ENCODE peak calls at places on chromosomes 12 and 14, in five cellular contexts. One of them, this sample, is unnamed. For H3K4me1, the result is how much of the 10 kb centered on the place peaks cover.

GRCh38 chr12:67074072-67074471 is 195.1 kb upstream of the CAND1 start:
- DNase-seq in CD8-positive, alpha-beta T cell: no peak
- DNase-seq in stomach: no peak
- DNase-seq in adipocyte: no peak
- DNase-seq in neural progenitor cell: no peak
- DNase-seq in this sample: no peak

GRCh38 chr12:113955109-113955970 is 10.8 kb downstream of the RBM19 start:
- DNase-seq in CD8-positive, alpha-beta T cell: no peak
- DNase-seq in stomach: peak
- DNase-seq in adipocyte: peak
- DNase-seq in neural progenitor cell: peak
- DNase-seq in this sample: no peak

GRCh38 chr14:74660167-74660566 is 48.1 kb upstream of the LTBP2 start:
- DNase-seq in CD8-positive, alpha-beta T cell: no peak
- DNase-seq in stomach: no peak
- DNase-seq in adipocyte: no peak
- DNase-seq in neural progenitor cell: no peak
- DNase-seq in this sample: no peak

GRCh38 chr12:65495233-65495632 is 216.8 kb downstream of the MSRB3 start:
- DNase-seq in CD8-positive, alpha-beta T cell: no peak
- DNase-seq in stomach: no peak
- DNase-seq in adipocyte: peak
- DNase-seq in neural progenitor cell: no peak
- DNase-seq in this sample: no peak

GRCh38 chr12:632102-632696 is 31.0 kb downstream of the NINJ2 start:
- DNase-seq in CD8-positive, alpha-beta T cell: no peak
- DNase-seq in stomach: peak
- DNase-seq in adipocyte: peak
- DNase-seq in neural progenitor cell: peak
- DNase-seq in this sample: no peak

GRCh38 chr12:96770239-96770780 is 136.7 kb upstream of the NEDD1 start:
- DNase-seq in CD8-positive, alpha-beta T cell: no peak
- DNase-seq in stomach: no peak
- DNase-seq in adipocyte: no peak
- DNase-seq in neural progenitor cell: no peak
- DNase-seq in this sample: no peak

GRCh38 chr14:44767646-44768173 is 194.0 kb downstream of the KLHL28 start:
- DNase-seq in CD8-positive, alpha-beta T cell: no peak
- DNase-seq in stomach: no peak
- DNase-seq in adipocyte: no peak
- DNase-seq in neural progenitor cell: no peak
- DNase-seq in this sample: no peak

GRCh38 chr14:59356298-59356697 is 108.9 kb downstream of the GPR135 start:
- DNase-seq in CD8-positive, alpha-beta T cell: no peak
- DNase-seq in stomach: no peak
- DNase-seq in adipocyte: no peak
- DNase-seq in neural progenitor cell: no peak
- DNase-seq in this sample: no peak

GRCh38 chr14:75566321-75566720 is 12.1 kb upstream of the FLVCR2 start:
- DNase-seq in CD8-positive, alpha-beta T cell: peak
- DNase-seq in stomach: no peak
- DNase-seq in adipocyte: no peak
- DNase-seq in neural progenitor cell: no peak
- DNase-seq in this sample: no peak

GRCh38 chr12:105212431-105212830 is 23.5 kb downstream of the APPL2 start:
- DNase-seq in CD8-positive, alpha-beta T cell: no peak
- DNase-seq in stomach: no peak
- DNase-seq in adipocyte: peak
- DNase-seq in neural progenitor cell: no peak
- DNase-seq in this sample: no peak

GRCh38 chr12:123935956-123936355 is 36.7 kb downstream of the CCDC92 start:
- DNase-seq in CD8-positive, alpha-beta T cell: no peak
- DNase-seq in stomach: no peak
- DNase-seq in adipocyte: no peak
- DNase-seq in neural progenitor cell: no peak
- DNase-seq in this sample: no peak

GRCh38 chr12:114770323-114770722 is 86.3 kb upstream of the TBX3 start:
- DNase-seq in CD8-positive, alpha-beta T cell: no peak
- DNase-seq in stomach: no peak
- DNase-seq in adipocyte: no peak
- DNase-seq in neural progenitor cell: no peak
- DNase-seq in this sample: no peak

GRCh38 chr14:56487090-56487667 is 92.4 kb upstream of the TMEM260 start:
- DNase-seq in CD8-positive, alpha-beta T cell: no peak
- DNase-seq in stomach: no peak
- DNase-seq in adipocyte: peak
- DNase-seq in neural progenitor cell: peak
- DNase-seq in this sample: no peak

GRCh38 chr12:58530421-58531067 is 389.8 kb downstream of the LRIG3 start:
- DNase-seq in CD8-positive, alpha-beta T cell: no peak
- DNase-seq in stomach: no peak
- DNase-seq in adipocyte: peak
- DNase-seq in neural progenitor cell: no peak
- DNase-seq in this sample: no peak

GRCh38 chr14:77270361-77271112 is 469 bp downstream of the NGB start:
- DNase-seq in CD8-positive, alpha-beta T cell: no peak
- DNase-seq in stomach: no peak
- DNase-seq in adipocyte: no peak
- DNase-seq in neural progenitor cell: peak
- DNase-seq in this sample: no peak

GRCh38 chr12:74896186-74896585 is 313.5 kb downstream of the KCNC2 start:
- DNase-seq in CD8-positive, alpha-beta T cell: no peak
- DNase-seq in stomach: no peak
- DNase-seq in adipocyte: no peak
- DNase-seq in neural progenitor cell: no peak
- DNase-seq in this sample: no peak

GRCh38 chr12:75011120-75011519 is 198.5 kb downstream of the KCNC2 start:
- DNase-seq in CD8-positive, alpha-beta T cell: no peak
- DNase-seq in stomach: no peak
- DNase-seq in adipocyte: peak
- DNase-seq in neural progenitor cell: no peak
- DNase-seq in this sample: no peak

GRCh38 chr12:107526555-107527180 is 158.9 kb upstream of the PWP1 start:
- DNase-seq in CD8-positive, alpha-beta T cell: no peak
- DNase-seq in stomach: no peak
- DNase-seq in adipocyte: no peak
- DNase-seq in neural progenitor cell: no peak
- DNase-seq in this sample: no peak

GRCh38 chr12:117052386-117053049 is 46.7 kb downstream of the TESC start:
- DNase-seq in CD8-positive, alpha-beta T cell: no peak
- DNase-seq in stomach: no peak
- DNase-seq in adipocyte: no peak
- DNase-seq in neural progenitor cell: peak
- DNase-seq in this sample: no peak

GRCh38 chr14:58085877-58086276 is 66.1 kb downstream of the ARMH4 start:
- DNase-seq in CD8-positive, alpha-beta T cell: no peak
- DNase-seq in stomach: no peak
- DNase-seq in adipocyte: no peak
- DNase-seq in neural progenitor cell: no peak
- DNase-seq in this sample: no peak

GRCh38 chr12:125544979-125545378 is 479.7 kb downstream of the AACS start:
- DNase-seq in CD8-positive, alpha-beta T cell: no peak
- DNase-seq in stomach: no peak
- DNase-seq in adipocyte: no peak
- DNase-seq in neural progenitor cell: no peak
- DNase-seq in this sample: no peak

GRCh38 chr12:53601296-53601847 is 24.8 kb downstream of the ATF7 start:
- DNase-seq in CD8-positive, alpha-beta T cell: no peak
- DNase-seq in stomach: no peak
- DNase-seq in adipocyte: no peak
- DNase-seq in neural progenitor cell: no peak
- DNase-seq in this sample: no peak

GRCh38 chr12:104877107-104877705 is 80.9 kb downstream of the SLC41A2 start:
- DNase-seq in CD8-positive, alpha-beta T cell: peak
- DNase-seq in stomach: peak
- DNase-seq in adipocyte: peak
- DNase-seq in neural progenitor cell: peak
- DNase-seq in this sample: no peak

GRCh38 chr12:15540469-15540872 is 218.2 kb downstream of the PTPRO start:
- DNase-seq in CD8-positive, alpha-beta T cell: no peak
- DNase-seq in stomach: no peak
- DNase-seq in adipocyte: peak
- DNase-seq in neural progenitor cell: no peak
- DNase-seq in this sample: no peak

GRCh38 chr12:32499048-32499447 is 99.7 kb downstream of the FGD4 start:
- DNase-seq in CD8-positive, alpha-beta T cell: no peak
- DNase-seq in stomach: peak
- DNase-seq in adipocyte: no peak
- DNase-seq in neural progenitor cell: no peak
- DNase-seq in this sample: no peak

GRCh38 chr12:48739618-48740269 is 23.2 kb upstream of the CCNT1 start:
- DNase-seq in CD8-positive, alpha-beta T cell: no peak
- DNase-seq in stomach: no peak
- DNase-seq in adipocyte: no peak
- DNase-seq in neural progenitor cell: no peak
- DNase-seq in this sample: no peak

DNA sequence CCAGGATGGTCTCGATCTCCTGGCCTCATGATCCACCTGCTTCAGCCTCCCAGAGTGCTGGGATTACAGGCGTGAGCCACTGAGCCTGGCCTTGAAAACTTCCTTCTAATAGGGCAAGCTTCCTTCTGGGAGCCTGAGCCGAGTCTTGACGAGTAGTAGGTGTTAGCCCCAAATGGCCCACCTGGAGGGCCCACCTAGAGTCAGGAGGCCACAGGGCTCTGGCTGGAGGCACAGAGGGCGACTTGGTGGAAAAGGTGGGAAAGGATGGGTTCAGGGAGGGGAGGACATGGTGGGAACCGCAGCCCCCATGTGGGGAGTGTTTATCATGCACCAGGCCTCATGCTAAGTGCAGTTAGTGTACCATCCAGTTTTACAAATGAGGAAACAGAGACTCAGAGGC is 3.0 kb upstream of the LRP1-AS start:
- DNase-seq in CD8-positive, alpha-beta T cell: no peak
- DNase-seq in stomach: no peak
- DNase-seq in adipocyte: no peak
- DNase-seq in neural progenitor cell: no peak
- DNase-seq in this sample: no peak
- H3K4me1 ChIP-seq in CD8-positive, alpha-beta T cell: under half
- H3K4me1 ChIP-seq in stomach: half or more
- H3K4me1 ChIP-seq in adipocyte: half or more
- H3K4me1 ChIP-seq in neural progenitor cell: under half
- H3K4me1 ChIP-seq in this sample: half or more

GRCh38 chr14:100660498-100661339 is 66.0 kb upstream of the DLK1 start:
- DNase-seq in CD8-positive, alpha-beta T cell: no peak
- DNase-seq in stomach: no peak
- DNase-seq in adipocyte: no peak
- DNase-seq in neural progenitor cell: no peak
- DNase-seq in this sample: no peak

GRCh38 chr14:100657780-100658513 is 68.7 kb upstream of the DLK1 start:
- DNase-seq in CD8-positive, alpha-beta T cell: no peak
- DNase-seq in stomach: no peak
- DNase-seq in adipocyte: no peak
- DNase-seq in neural progenitor cell: no peak
- DNase-seq in this sample: no peak

GRCh38 chr14:100659345-100660001 is 67.2 kb upstream of the DLK1 start:
- DNase-seq in CD8-positive, alpha-beta T cell: no peak
- DNase-seq in stomach: no peak
- DNase-seq in adipocyte: no peak
- DNase-seq in neural progenitor cell: no peak
- DNase-seq in this sample: no peak

GRCh38 chr14:100656996-100657395 is 69.7 kb upstream of the DLK1 start:
- DNase-seq in CD8-positive, alpha-beta T cell: no peak
- DNase-seq in stomach: no peak
- DNase-seq in adipocyte: no peak
- DNase-seq in neural progenitor cell: no peak
- DNase-seq in this sample: no peak

GRCh38 chr14:100658514-100658886 is 68.2 kb upstream of the DLK1 start:
- DNase-seq in CD8-positive, alpha-beta T cell: no peak
- DNase-seq in stomach: no peak
- DNase-seq in adipocyte: no peak
- DNase-seq in neural progenitor cell: peak
- DNase-seq in this sample: no peak
- H3K4me1 ChIP-seq in CD8-positive, alpha-beta T cell: under half
- H3K4me1 ChIP-seq in stomach: under half
- H3K4me1 ChIP-seq in adipocyte: under half
- H3K4me1 ChIP-seq in neural progenitor cell: under half
- H3K4me1 ChIP-seq in this sample: under half

GRCh38 chr12:52241205-52241842 is 8.3 kb downstream of the KRT7 start:
- DNase-seq in CD8-positive, alpha-beta T cell: no peak
- DNase-seq in stomach: no peak
- DNase-seq in adipocyte: no peak
- DNase-seq in neural progenitor cell: no peak
- DNase-seq in this sample: no peak

GRCh38 chr12:52243774-52244614 is 11.0 kb downstream of the KRT7 start:
- DNase-seq in CD8-positive, alpha-beta T cell: peak
- DNase-seq in stomach: peak
- DNase-seq in adipocyte: peak
- DNase-seq in neural progenitor cell: no peak
- DNase-seq in this sample: peak

GRCh38 chr12:52244615-52244994 is 11.6 kb downstream of the KRT7 start:
- DNase-seq in CD8-positive, alpha-beta T cell: no peak
- DNase-seq in stomach: no peak
- DNase-seq in adipocyte: peak
- DNase-seq in neural progenitor cell: no peak
- DNase-seq in this sample: no peak

GRCh38 chr12:52242442-52243263 is 9.6 kb downstream of the KRT7 start:
- DNase-seq in CD8-positive, alpha-beta T cell: no peak
- DNase-seq in stomach: no peak
- DNase-seq in adipocyte: no peak
- DNase-seq in neural progenitor cell: no peak
- DNase-seq in this sample: no peak

DNA sequence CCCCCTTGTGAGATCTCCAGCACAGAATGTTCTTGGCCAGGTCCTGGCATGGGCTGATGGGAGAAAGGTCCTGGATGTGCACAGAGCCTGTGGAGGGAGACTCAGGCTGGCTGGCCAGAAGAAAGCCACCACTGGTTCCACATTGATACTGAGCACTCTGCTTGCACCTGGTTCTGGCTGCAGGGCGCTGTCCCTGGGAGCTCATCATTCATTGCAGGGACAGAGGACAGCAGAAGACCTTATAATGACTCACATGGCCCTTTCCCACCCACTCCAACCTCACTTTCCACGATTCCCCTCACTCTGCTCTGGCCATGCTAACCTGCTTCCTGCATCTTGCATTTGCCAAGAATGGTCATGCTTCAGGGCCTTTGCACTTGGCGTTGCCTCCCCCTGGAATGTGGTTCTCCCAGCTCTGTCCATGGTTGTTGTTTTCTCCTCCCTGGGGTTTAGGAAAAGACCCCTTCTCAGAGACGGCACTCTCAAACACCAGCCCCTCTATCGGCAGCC is 10.3 kb downstream of the KRT7 start:
- DNase-seq in CD8-positive, alpha-beta T cell: no peak
- DNase-seq in stomach: no peak
- DNase-seq in adipocyte: peak
- DNase-seq in neural progenitor cell: no peak
- DNase-seq in this sample: no peak
- H3K4me1 ChIP-seq in CD8-positive, alpha-beta T cell: under half
- H3K4me1 ChIP-seq in stomach: half or more
- H3K4me1 ChIP-seq in adipocyte: under half
- H3K4me1 ChIP-seq in neural progenitor cell: under half
- H3K4me1 ChIP-seq in this sample: under half

DNA sequence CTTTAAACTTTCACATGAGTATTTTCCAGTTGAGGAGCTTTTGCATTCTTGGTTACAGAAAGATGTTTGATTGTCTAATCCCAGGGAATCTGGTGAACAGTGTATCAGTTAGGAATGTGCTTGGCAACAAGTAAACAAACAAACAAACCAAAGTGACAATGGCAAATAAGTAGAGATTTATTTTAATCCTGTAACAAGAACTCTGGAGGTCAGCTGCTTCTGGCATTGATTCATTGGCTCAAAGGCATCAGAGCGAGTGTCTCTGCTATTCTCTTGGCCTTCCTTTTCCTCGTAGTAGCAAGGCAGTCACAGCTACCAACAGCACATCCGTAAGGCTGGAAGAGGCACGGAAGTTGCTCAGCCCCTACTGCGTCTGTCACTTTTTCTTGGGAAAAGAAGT is 37.2 kb downstream of the CRADD start:
- DNase-seq in CD8-positive, alpha-beta T cell: no peak
- DNase-seq in stomach: no peak
- DNase-seq in adipocyte: no peak
- DNase-seq in neural progenitor cell: peak
- DNase-seq in this sample: no peak
- H3K4me1 ChIP-seq in CD8-positive, alpha-beta T cell: under half
- H3K4me1 ChIP-seq in stomach: under half
- H3K4me1 ChIP-seq in adipocyte: under half
- H3K4me1 ChIP-seq in neural progenitor cell: under half
- H3K4me1 ChIP-seq in this sample: under half